ENCODE peak calls at places on chromosome 14, in seven cellular contexts. One of them, this sample, is unnamed.
A peak's percentile ranks its signal among the peaks of the same experiment; 100 is the strongest.

GRCh38 chr14:92093320-92093719 is 13.1 kb downstream of the ATXN3 start:
- DNase-seq in GOT3: no peak
- DNase-seq in neural progenitor cell: peak; percentile 10
- DNase-seq in germinal center: no peak
- DNase-seq in A549: no peak
- DNase-seq in central memory CD4-positive, alpha-beta T cell: no peak
- DNase-seq in DMS 273 treated with DMSO at 0.1 percent for 48 hours: no peak
- DNase-seq in this sample: no peak

GRCh38 chr14:75422169-75422568 is 5.7 kb upstream of the JDP2 start:
- DNase-seq in GOT3: no peak
- DNase-seq in neural progenitor cell: no peak
- DNase-seq in germinal center: no peak
- DNase-seq in A549: peak; percentile 52
- DNase-seq in central memory CD4-positive, alpha-beta T cell: no peak
- DNase-seq in DMS 273 treated with DMSO at 0.1 percent for 48 hours: no peak
- DNase-seq in this sample: no peak

GRCh38 chr14:99990268-99991170 is 74.7 kb upstream of the EVL start:
- DNase-seq in GOT3: no peak
- DNase-seq in neural progenitor cell: no peak
- DNase-seq in germinal center: no peak
- DNase-seq in A549: no peak
- DNase-seq in central memory CD4-positive, alpha-beta T cell: no peak
- DNase-seq in DMS 273 treated with DMSO at 0.1 percent for 48 hours: no peak
- DNase-seq in this sample: no peak

GRCh38 chr14:40847496-40847895 is 759.2 kb upstream of the LRFN5 start:
- DNase-seq in GOT3: no peak
- DNase-seq in neural progenitor cell: no peak
- DNase-seq in germinal center: no peak
- DNase-seq in A549: no peak
- DNase-seq in central memory CD4-positive, alpha-beta T cell: no peak
- DNase-seq in DMS 273 treated with DMSO at 0.1 percent for 48 hours: peak; percentile 82
- DNase-seq in this sample: peak; percentile 33

GRCh38 chr14:76904740-76905569 is 78.7 kb downstream of the LRRC74A start:
- DNase-seq in GOT3: peak; percentile 27
- DNase-seq in neural progenitor cell: no peak
- DNase-seq in germinal center: peak; percentile 67
- DNase-seq in A549: peak; percentile 96
- DNase-seq in central memory CD4-positive, alpha-beta T cell: peak; percentile 56
- DNase-seq in DMS 273 treated with DMSO at 0.1 percent for 48 hours: no peak
- DNase-seq in this sample: peak; percentile 95

GRCh38 chr14:49953196-49953595 is 60.3 kb downstream of the ARF6 start:
- DNase-seq in GOT3: no peak
- DNase-seq in neural progenitor cell: no peak
- DNase-seq in germinal center: no peak
- DNase-seq in A549: no peak
- DNase-seq in central memory CD4-positive, alpha-beta T cell: no peak
- DNase-seq in DMS 273 treated with DMSO at 0.1 percent for 48 hours: no peak
- DNase-seq in this sample: no peak

GRCh38 chr14:102209224-102209966 is 69.7 kb downstream of the WDR20 start:
- DNase-seq in GOT3: no peak
- DNase-seq in neural progenitor cell: peak; percentile 32
- DNase-seq in germinal center: no peak
- DNase-seq in A549: peak; percentile 27
- DNase-seq in central memory CD4-positive, alpha-beta T cell: no peak
- DNase-seq in DMS 273 treated with DMSO at 0.1 percent for 48 hours: no peak
- DNase-seq in this sample: no peak

GRCh38 chr14:35301334-35302210 is 9.4 kb downstream of the PSMA6 start:
- DNase-seq in GOT3: no peak
- DNase-seq in neural progenitor cell: no peak
- DNase-seq in germinal center: no peak
- DNase-seq in A549: no peak
- DNase-seq in central memory CD4-positive, alpha-beta T cell: no peak
- DNase-seq in DMS 273 treated with DMSO at 0.1 percent for 48 hours: no peak
- DNase-seq in this sample: no peak

GRCh38 chr14:35814371-35815005 is 5.4 kb upstream of the RALGAPA1 start:
- DNase-seq in GOT3: no peak
- DNase-seq in neural progenitor cell: peak; percentile 79
- DNase-seq in germinal center: peak; percentile 39
- DNase-seq in A549: no peak
- DNase-seq in central memory CD4-positive, alpha-beta T cell: peak; percentile 70
- DNase-seq in DMS 273 treated with DMSO at 0.1 percent for 48 hours: peak; percentile 22
- DNase-seq in this sample: peak; percentile 20

GRCh38 chr14:37596790-37597189 is 1.4 kb downstream of the TTC6 start:
- DNase-seq in GOT3: no peak
- DNase-seq in neural progenitor cell: peak; percentile 14
- DNase-seq in germinal center: no peak
- DNase-seq in A549: no peak
- DNase-seq in central memory CD4-positive, alpha-beta T cell: no peak
- DNase-seq in DMS 273 treated with DMSO at 0.1 percent for 48 hours: no peak
- DNase-seq in this sample: no peak

GRCh38 chr14:61923348-61923747 is 161.1 kb downstream of the SNAPC1 start:
- DNase-seq in GOT3: no peak
- DNase-seq in neural progenitor cell: no peak
- DNase-seq in germinal center: no peak
- DNase-seq in A549: no peak
- DNase-seq in central memory CD4-positive, alpha-beta T cell: no peak
- DNase-seq in DMS 273 treated with DMSO at 0.1 percent for 48 hours: no peak
- DNase-seq in this sample: no peak

GRCh38 chr14:37122288-37122687 is 50.1 kb downstream of the SLC25A21 start:
- DNase-seq in GOT3: no peak
- DNase-seq in neural progenitor cell: no peak
- DNase-seq in germinal center: no peak
- DNase-seq in A549: peak; percentile 7
- DNase-seq in central memory CD4-positive, alpha-beta T cell: no peak
- DNase-seq in DMS 273 treated with DMSO at 0.1 percent for 48 hours: no peak
- DNase-seq in this sample: peak; percentile 59

GRCh38 chr14:104596927-104597351 is 7.6 kb downstream of the TMEM179 start:
- DNase-seq in GOT3: no peak
- DNase-seq in neural progenitor cell: no peak
- DNase-seq in germinal center: no peak
- DNase-seq in A549: no peak
- DNase-seq in central memory CD4-positive, alpha-beta T cell: no peak
- DNase-seq in DMS 273 treated with DMSO at 0.1 percent for 48 hours: no peak
- DNase-seq in this sample: no peak

This sample was measured in NCI-H226.